ENCODE peak calls at places on chromosomes 6 and 20, in five cellular contexts. W, K, V, N and Z are unnamed samples.

GRCh38 chr20:17369506-17369905 is 142.7 kb downstream of the PCSK2 start:
- DNase-seq in W (no peak), N (no peak), V (no peak), K (no peak), Z (no peak)

GRCh38 chr6:35139470-35139869 is 1.7 kb downstream of the TCP11 start:
- DNase-seq in K (no peak), V (no peak), N (no peak), W (no peak), Z (no peak)

GRCh38 chr6:159988983-159989454 is 20.1 kb downstream of the IGF2R start:
- DNase-seq in K (peak), N (no peak), V (no peak), W (no peak), Z (peak)

GRCh38 chr6:159679091-159680077 is 13.7 kb downstream of the SOD2 start:
- DNase-seq in K (peak), V (no peak), N (no peak), W (no peak), Z (no peak)

GRCh38 chr6:5525209-5525608 is 263.9 kb downstream of the FARS2 start:
- DNase-seq in N (no peak), V (no peak), K (peak), W (peak), Z (peak)

GRCh38 chr6:169827372-169827771 is 76.0 kb downstream of the ERMARD start:
- DNase-seq in W (no peak), N (no peak), K (no peak), V (no peak), Z (no peak)

GRCh38 chr20:10504893-10505292 is 69.8 kb downstream of the SLX4IP start:
- DNase-seq in V (no peak), W (peak), N (no peak), K (peak), Z (peak)

GRCh38 chr6:149026530-149026942 is 279.7 kb downstream of the UST start:
- DNase-seq in N (no peak), K (peak), W (no peak), V (no peak), Z (peak)

GRCh38 chr6:90194371-90194841 is 102.2 kb downstream of the BACH2 start:
- DNase-seq in K (peak), W (peak), N (no peak), V (no peak), Z (peak)

GRCh38 chr20:62142252-62143117 is 709 bp downstream of the PSMA7 start:
- DNase-seq in W (no peak), K (no peak), V (no peak), N (peak), Z (no peak)

GRCh38 chr6:111843347-111844147 is 29.7 kb downstream of the FYN start:
- DNase-seq in N (no peak), K (no peak), V (no peak), W (no peak), Z (no peak)

GRCh38 chr6:43886067-43886461 is 116.1 kb downstream of the VEGFA start:
- DNase-seq in W (no peak), V (no peak), N (no peak), K (no peak), Z (no peak)

GRCh38 chr6:169859978-169860703 is 108.7 kb downstream of the ERMARD start:
- DNase-seq in K (no peak), V (no peak), W (no peak), N (no peak), Z (no peak)

GRCh38 chr6:44190712-44191111 is 26.0 kb upstream of the MYMX start:
- DNase-seq in W (no peak), K (peak), V (no peak), N (no peak), Z (no peak)

GRCh38 chr20:17377222-17377621 is 150.4 kb downstream of the PCSK2 start:
- DNase-seq in V (no peak), W (no peak), K (no peak), N (no peak), Z (no peak)

GRCh38 chr6:195861-196360 is 96.4 kb upstream of the DUSP22 start:
- DNase-seq in V (no peak), W (peak), N (no peak), K (peak), Z (peak)

GRCh38 chr6:125254321-125254720 is 47.4 kb downstream of the HDDC2 start:
- DNase-seq in V (no peak), W (no peak), K (no peak), N (no peak), Z (no peak)

GRCh38 chr6:155050311-155050710 is 55.2 kb downstream of the TIAM2 start:
- DNase-seq in W (no peak), K (no peak), V (no peak), N (no peak), Z (no peak)

GRCh38 chr20:10609276-10609675 is 64.5 kb downstream of the JAG1 start:
- DNase-seq in N (peak), V (no peak), K (peak), W (peak), Z (peak)

GRCh38 chr6:113178349-113178748 is 678.8 kb upstream of the MARCKS start:
- DNase-seq in V (no peak), K (no peak), N (no peak), W (no peak), Z (peak)

GRCh38 chr6:93337014-93337413 is 82.3 kb downstream of the EPHA7 start:
- DNase-seq in W (no peak), V (no peak), K (no peak), N (no peak), Z (no peak)

GRCh38 chr20:57570898-57571297 is 10.0 kb downstream of the PCK1 start:
- DNase-seq in N (no peak), V (no peak), W (no peak), K (no peak), Z (no peak)

GRCh38 chr6:159126590-159126989 is 42.6 kb upstream of the FNDC1 start:
- DNase-seq in V (peak), K (no peak), W (no peak), N (peak), Z (no peak)

GRCh38 chr6:111830003-111830402 is 43.2 kb downstream of the FYN start:
- DNase-seq in V (no peak), K (no peak), W (no peak), N (no peak), Z (no peak)

GRCh38 chr6:108452725-108453195 is 108.0 kb upstream of the FOXO3 start:
- DNase-seq in N (no peak), K (peak), V (no peak), W (no peak), Z (peak)

GRCh38 chr20:59412251-59412650 is 111.8 kb downstream of the EDN3 start:
- DNase-seq in K (no peak), W (no peak), V (no peak), N (no peak), Z (no peak)

GRCh38 chr20:13915244-13915643 is 75.2 kb downstream of the SEL1L2 start:
- DNase-seq in V (no peak), K (no peak), W (no peak), N (no peak), Z (no peak)

GRCh38 chr6:143176090-143177021 is 115.7 kb downstream of the AIG1 start:
- DNase-seq in K (peak), V (no peak), N (no peak), W (peak), Z (peak)

GRCh38 chr20:57693002-57693582 is 16.7 kb downstream of the PMEPA1 start:
- DNase-seq in V (no peak), W (no peak), N (no peak), K (no peak), Z (no peak)

GRCh38 chr20:23655551-23656211 is 17.9 kb upstream of the CST3 start:
- DNase-seq in V (peak), K (no peak), N (peak), W (no peak), Z (no peak)

GRCh38 chr6:130675072-130675471 is 152.1 kb upstream of the SMLR1 start:
- DNase-seq in V (no peak), N (no peak), W (no peak), K (peak), Z (peak)

GRCh38 chr6:19865178-19865577 is 28.0 kb downstream of the ID4 start:
- DNase-seq in N (no peak), V (no peak), W (no peak), K (no peak), Z (no peak)

GRCh38 chr20:24502661-24503060 is 33.2 kb downstream of the SYNDIG1 start:
- DNase-seq in N (no peak), K (peak), V (no peak), W (no peak), Z (peak)

GRCh38 chr20:24670341-24670821 is 201.0 kb downstream of the SYNDIG1 start:
- DNase-seq in K (no peak), N (no peak), V (no peak), W (no peak), Z (no peak)

GRCh38 chr6:105432797-105433196 is 29.9 kb upstream of the PREP start:
- DNase-seq in V (no peak), K (peak), W (peak), N (no peak), Z (peak)